ENCODE peak calls at places on chromosomes 7 and 10, in seven cellular contexts. S is neuronal stem cell, F is A549, T is right atrium auricular region, R is prostate gland, Q is gastrocnemius medialis, E is astrocyte. W is an unnamed sample. For H3K4me1, the result is how much of the 10 kb centered on the place peaks cover.

GRCh38 chr7:98286701-98287485 is 5.4 kb downstream of the BRI3 start:
- DNase-seq in S (no peak), T (no peak), F (no peak), Q (peak), R (no peak), E (no peak), W (no peak)

GRCh38 chr7:152663101-152663740 is 12.7 kb downstream of the XRCC2 start:
- DNase-seq in R (no peak), Q (no peak), F (no peak), S (no peak), E (no peak), T (no peak), W (no peak)

GRCh38 chr10:51926336-51926735 is 226.9 kb upstream of the CSTF2T start:
- DNase-seq in R (no peak), F (no peak), E (no peak), T (no peak), S (no peak), Q (no peak), W (no peak)

GRCh38 chr10:95745487-95745886 is 10.5 kb upstream of the ENTPD1 start:
- DNase-seq in S (no peak), R (no peak), E (no peak), F (no peak), T (no peak), Q (no peak), W (no peak)

GRCh38 chr10:86671985-86672710 is 3.8 kb downstream of the LDB3 start:
- DNase-seq in E (no peak), R (no peak), Q (peak), F (no peak), T (no peak), S (no peak), W (no peak)

GRCh38 chr7:34155225-34155908 is 250.0 kb downstream of the BMPER start:
- DNase-seq in T (peak), Q (peak), E (peak), S (no peak), F (peak), R (no peak), W (no peak)

GRCh38 chr10:81920213-81920829 is 45.3 kb downstream of the NRG3 start:
- DNase-seq in E (no peak), F (no peak), T (no peak), R (no peak), Q (no peak), S (no peak), W (no peak)

GRCh38 chr10:77746313-77746712 is 108.7 kb upstream of the KCNMA1 start:
- DNase-seq in Q (no peak), F (no peak), S (no peak), E (peak), R (no peak), T (no peak), W (no peak)

GRCh38 chr7:73770002-73770859 is at the start of gene CLDN3:
- DNase-seq in E (peak), R (peak), S (peak), T (no peak), F (peak), Q (no peak), W (no peak)

GRCh38 chr10:103716206-103717160 is 138.9 kb downstream of the SH3PXD2A start:
- DNase-seq in R (peak), E (no peak), F (no peak), T (no peak), S (no peak), Q (no peak), W (no peak)

GRCh38 chr10:48506147-48506917 is 98.5 kb downstream of the ARHGAP22 start:
- DNase-seq in Q (no peak), E (no peak), R (no peak), S (no peak), F (peak), T (peak), W (no peak)

GRCh38 chr7:50397320-50397970 is 52.7 kb downstream of the FIGNL1 start:
- DNase-seq in Q (no peak), R (no peak), E (no peak), T (no peak), F (no peak), S (no peak), W (no peak)

GRCh38 chr10:58857251-58857650 is 319.2 kb upstream of the PHYHIPL start:
- DNase-seq in R (no peak), Q (no peak), F (peak), T (no peak), S (no peak), E (peak), W (no peak)

DNA sequence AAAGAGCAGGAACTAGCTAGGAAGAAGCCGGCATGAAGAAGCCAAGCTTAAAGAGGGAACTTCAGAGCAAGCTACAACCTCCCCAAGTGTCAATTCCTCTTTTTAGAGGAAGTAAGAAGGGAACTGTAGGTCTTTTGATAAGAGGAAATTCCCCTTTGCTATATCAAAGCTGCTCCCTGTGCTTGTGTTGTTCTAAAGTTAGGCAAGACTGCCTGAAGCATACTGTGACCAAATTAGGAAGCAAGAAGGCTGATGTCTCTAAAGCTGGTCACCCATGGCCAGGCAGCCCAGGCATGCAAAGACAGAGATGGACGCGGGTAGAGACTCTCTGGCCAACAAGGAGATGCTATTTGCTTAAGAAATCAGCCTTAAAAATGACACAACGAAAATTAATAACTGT is 87.9 kb downstream of the RNF216 start:
- DNase-seq in F (peak), S (no peak), R (no peak), T (no peak), Q (no peak), E (no peak), W (no peak)
- H3K4me3 ChIP-seq in F (peak), S (no peak), R (no peak), T (peak), Q (no peak), E (peak), W (no peak)

GRCh38 chr7:87202208-87202607 is 17.3 kb downstream of the TMEM243 start:
- DNase-seq in T (no peak), F (no peak), S (no peak), R (no peak), E (no peak), Q (no peak), W (no peak)
- H3K4me1 ChIP-seq in T (under half), F (under half), S (under half), R (under half), E (under half), Q (under half), W (under half)

GRCh38 chr10:118314882-118315281 is 27.2 kb downstream of the FAM204A start:
- DNase-seq in R (no peak), Q (no peak), T (no peak), S (no peak), F (no peak), E (no peak), W (no peak)

GRCh38 chr10:118310822-118311221 is 31.3 kb downstream of the FAM204A start:
- DNase-seq in S (no peak), T (no peak), F (no peak), Q (no peak), R (no peak), E (no peak), W (no peak)

GRCh38 chr10:118309911-118310310 is 32.2 kb downstream of the FAM204A start:
- DNase-seq in Q (no peak), F (no peak), E (no peak), T (no peak), S (no peak), R (no peak), W (no peak)

GRCh38 chr10:118308664-118309063 is 33.5 kb downstream of the FAM204A start:
- DNase-seq in F (no peak), Q (no peak), T (no peak), S (no peak), R (no peak), E (no peak), W (no peak)

DNA sequence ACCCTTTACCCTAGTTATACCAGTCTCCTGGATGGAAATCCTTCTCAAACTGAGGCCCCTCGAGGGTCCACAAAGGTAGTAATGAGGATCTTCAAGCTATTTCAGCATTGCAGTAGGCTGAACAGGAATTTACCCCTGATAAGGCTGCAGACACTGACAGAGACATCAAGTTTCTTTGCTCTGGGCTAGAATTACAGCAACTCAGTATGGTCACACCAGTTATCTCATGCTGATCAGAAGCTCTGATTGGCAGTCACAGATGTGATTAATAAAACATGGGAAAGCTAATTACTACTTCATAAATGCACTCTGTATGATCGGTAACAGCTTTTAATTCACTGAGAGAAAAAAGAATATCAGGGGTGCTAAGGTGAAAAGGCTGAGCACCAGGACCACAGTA is 30.6 kb downstream of the FAM204A start:
- DNase-seq in S (no peak), E (no peak), T (no peak), F (no peak), R (no peak), Q (no peak), W (no peak)
- H3K27ac ChIP-seq in S (no peak), E (no peak), T (no peak), F (no peak), R (no peak), Q (no peak), W (no peak)

GRCh38 chr7:27245124-27245797 is 2.7 kb downstream of the EVX1 start:
- DNase-seq in F (no peak), Q (no peak), R (no peak), T (no peak), E (no peak), S (no peak), W (no peak)
- H3K4me3 ChIP-seq in F (no peak), Q (peak), R (no peak), T (no peak), E (no peak), S (no peak), W (no peak)

GRCh38 chr10:71773221-71773971 is at the start of gene VSIR:
- DNase-seq in T (peak), E (peak), S (peak), Q (peak), R (peak), F (peak), W (peak)

GRCh38 chr10:71771204-71771603 is 2.1 kb downstream of the VSIR start:
- DNase-seq in Q (peak), T (no peak), R (no peak), E (no peak), F (no peak), S (no peak), W (no peak)

GRCh38 chr10:71770789-71771188 is 2.5 kb downstream of the VSIR start:
- DNase-seq in F (no peak), T (peak), Q (no peak), E (no peak), R (no peak), S (no peak), W (no peak)

GRCh38 chr10:71772832-71773220 is 494 bp downstream of the VSIR start:
- DNase-seq in Q (no peak), T (no peak), S (no peak), E (no peak), R (no peak), F (no peak), W (peak)

GRCh38 chr10:71771821-71772617 is 1.3 kb downstream of the VSIR start:
- DNase-seq in S (no peak), R (peak), E (peak), F (peak), Q (no peak), T (peak), W (peak)
- H3K4me1 ChIP-seq in S (under half), R (under half), E (under half), F (half or more), Q (half or more), T (under half), W (under half)

DNA sequence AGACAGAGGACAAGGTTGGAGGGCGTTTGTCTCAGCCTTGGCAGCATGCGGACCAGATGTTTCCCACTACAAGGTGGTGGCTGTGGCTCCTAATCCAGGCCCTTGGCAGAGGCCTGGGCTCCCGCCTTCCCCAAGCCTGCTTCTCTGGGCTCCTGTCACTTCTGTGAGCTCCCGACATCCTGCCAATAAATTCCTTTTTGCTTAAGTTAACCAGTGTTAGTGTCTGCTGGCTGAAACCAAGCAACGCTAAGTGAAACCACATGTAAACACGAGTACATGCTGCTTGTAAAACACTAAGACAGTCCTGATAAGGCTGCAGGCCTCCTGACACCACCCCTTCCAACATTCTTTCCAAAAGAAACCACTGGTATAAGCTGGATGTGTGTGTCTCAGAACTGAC is 263.6 kb upstream of the ZMIZ1 start:
- DNase-seq in Q (no peak), T (peak), S (no peak), E (peak), F (peak), R (peak), W (peak)
- H3K27ac ChIP-seq in Q (peak), T (peak), S (no peak), E (peak), F (no peak), R (peak), W (no peak)

DNA sequence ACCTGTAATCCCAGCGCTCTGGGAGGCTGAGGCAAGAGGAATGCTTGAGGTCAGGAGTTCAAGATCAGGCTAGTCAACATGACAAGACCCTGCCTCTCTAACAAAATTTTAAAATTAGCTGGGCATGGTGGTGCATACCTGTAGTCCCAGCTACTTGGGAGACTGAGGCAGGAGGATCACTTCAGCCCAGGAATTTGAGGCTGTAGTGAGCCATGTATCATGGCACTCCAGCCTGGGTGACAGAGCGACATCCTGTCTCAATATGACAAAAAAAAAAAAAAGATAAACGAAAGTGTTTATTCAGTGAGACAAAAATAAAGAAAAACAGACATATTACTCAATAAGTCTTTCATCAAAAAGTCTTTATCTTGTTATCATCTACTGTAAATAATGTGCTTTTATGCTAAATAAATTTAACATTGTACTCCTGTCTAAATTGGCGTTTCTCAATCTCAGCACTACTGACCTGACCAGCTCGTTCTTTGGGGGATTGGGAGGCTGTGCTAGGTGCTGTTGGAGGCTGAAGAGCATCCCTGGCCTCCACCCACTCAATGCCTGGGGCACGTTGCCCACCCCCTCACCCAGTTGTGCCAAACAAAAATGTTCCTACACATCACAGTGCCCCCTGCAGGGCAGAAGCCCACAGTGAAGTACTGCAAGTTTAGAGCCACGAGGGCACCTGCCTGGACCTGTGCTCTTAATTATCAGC is 57.7 kb downstream of the NCAPG2 start:
- DNase-seq in R (no peak), T (no peak), F (peak), S (no peak), E (no peak), Q (no peak), W (no peak)
- H3K4me3 ChIP-seq in R (no peak), T (no peak), F (no peak), S (no peak), E (no peak), Q (no peak), W (no peak)

GRCh38 chr10:50508315-50509051 is 115.3 kb downstream of the SGMS1 start:
- DNase-seq in T (no peak), Q (no peak), F (no peak), E (no peak), R (no peak), S (no peak), W (no peak)
- H3K4me1 ChIP-seq in T (under half), Q (under half), F (under half), E (under half), R (under half), S (under half), W (under half)

GRCh38 chr10:115005771-115006170 is 67.8 kb downstream of the TRUB1 start:
- DNase-seq in Q (no peak), F (no peak), E (no peak), T (no peak), R (no peak), S (no peak), W (no peak)

GRCh38 chr10:114996542-114996941 is 58.5 kb downstream of the TRUB1 start:
- DNase-seq in E (peak), F (no peak), S (no peak), T (no peak), Q (no peak), R (no peak), W (no peak)

GRCh38 chr10:115004236-115004862 is 66.4 kb downstream of the TRUB1 start:
- DNase-seq in T (no peak), E (no peak), R (no peak), S (no peak), F (no peak), Q (no peak), W (no peak)

GRCh38 chr10:114998993-114999392 is 61.0 kb downstream of the TRUB1 start:
- DNase-seq in S (peak), T (no peak), F (no peak), E (no peak), R (no peak), Q (no peak), W (no peak)

GRCh38 chr10:115001506-115002381 is 63.7 kb downstream of the TRUB1 start:
- DNase-seq in Q (no peak), E (peak), F (no peak), R (no peak), T (peak), S (no peak), W (no peak)
- H3K27ac ChIP-seq in Q (no peak), E (no peak), F (no peak), R (no peak), T (no peak), S (no peak), W (peak)

W was measured in aorta.